ENCODE peak calls at places on chromosomes 4 and X, in seven cellular contexts. E is dorsolateral prefrontal cortex; W is CD4-positive, alpha-beta memory T cell; O is activated T-cell treated with anti-CD3 and anti-CD28 coated beads for 24 hours; N is mucosa of gallbladder; D is CD8-positive, alpha-beta memory T cell; K is Kasumi-1. P is an unnamed sample.

GRCh38 chr4:78659264-78659663 is 107.7 kb downstream of the ANXA3 start:
- DNase-seq in E (no peak), W (no peak), O (no peak), N (peak), D (no peak), K (no peak), P (no peak)

GRCh38 chr4:12579172-12579571 is 905.0 kb downstream of the RAB28 start:
- DNase-seq in E (no peak), W (no peak), O (no peak), N (no peak), D (no peak), K (no peak), P (no peak)

GRCh38 chr4:1602621-1603412 is 81.3 kb downstream of the FAM53A start:
- DNase-seq in E (peak), W (no peak), O (no peak), N (no peak), D (peak), K (no peak), P (no peak)

GRCh38 chr4:32519060-32519459 is 1798.9 kb downstream of the PCDH7 start:
- DNase-seq in E (no peak), W (no peak), O (no peak), N (no peak), D (no peak), K (no peak), P (no peak)

GRCh38 chr4:93828830-93829530 is 427 bp downstream of the ATOH1 start:
- DNase-seq in E (no peak), W (no peak), O (no peak), N (no peak), D (no peak), K (peak), P (peak)

GRCh38 chr4:105923507-105924238 is 28.4 kb downstream of the NPNT start:
- DNase-seq in E (no peak), W (no peak), O (no peak), N (no peak), D (no peak), K (no peak), P (no peak)

GRCh38 chr4:155618183-155618838 is 48.3 kb upstream of the GUCY1A1 start:
- DNase-seq in E (no peak), W (no peak), O (no peak), N (no peak), D (no peak), K (no peak), P (no peak)

GRCh38 chrX:121160987-121161386 is 113.6 kb downstream of the GLUD2 start:
- DNase-seq in E (no peak), W (no peak), O (no peak), N (no peak), D (no peak), K (no peak), P (no peak)

GRCh38 chr4:171650543-171650942 is 162.7 kb upstream of the GALNTL6 start:
- DNase-seq in E (no peak), W (no peak), O (no peak), N (no peak), D (no peak), K (no peak), P (no peak)

GRCh38 chr4:6109842-6110560 is 90.3 kb downstream of the JAKMIP1 start:
- DNase-seq in E (no peak), W (no peak), O (no peak), N (no peak), D (no peak), K (no peak), P (peak)

GRCh38 chr4:17094209-17094608 is 195.8 kb upstream of the LDB2 start:
- DNase-seq in E (no peak), W (no peak), O (no peak), N (no peak), D (no peak), K (no peak), P (no peak)

P was measured in progenitor cell of endocrine pancreas.